ENCODE peak calls at places on chromosomes 4 and X, in four cellular contexts. E is A549, O is neural crest cell, A is stomach. U is an unnamed sample.

GRCh38 chrX:9482408-9482807 is 17.6 kb downstream of the TBL1X start:
- DNase-seq in E (no peak), O (no peak), A (no peak), U (no peak)

GRCh38 chrX:46770006-46770816 is 11.3 kb upstream of the SLC9A7 start:
- DNase-seq in O (no peak), E (no peak), A (no peak), U (no peak)

GRCh38 chr4:117621673-117622072 is 412.6 kb upstream of the NDST3 start:
- DNase-seq in E (no peak), A (no peak), O (no peak), U (no peak)

GRCh38 chrX:18931972-18932371 is 51.9 kb downstream of the PHKA2 start:
- DNase-seq in O (no peak), A (no peak), E (peak), U (no peak)

GRCh38 chrX:128436397-128437103 is 384.3 kb upstream of the ACTRT1 start:
- DNase-seq in E (no peak), A (no peak), O (no peak), U (no peak)

GRCh38 chr4:38678078-38678477 is 14.1 kb downstream of the KLF3 start:
- DNase-seq in E (no peak), O (no peak), A (no peak), U (no peak)

GRCh38 chrX:148698221-148698620 is 197.8 kb downstream of the AFF2 start:
- DNase-seq in A (no peak), E (no peak), O (no peak), U (no peak)

GRCh38 chr4:183852910-183853555 is 52.1 kb upstream of the STOX2 start:
- DNase-seq in A (no peak), O (no peak), E (no peak), U (no peak)

GRCh38 chrX:40201486-40201885 is 103.7 kb upstream of the BCOR start:
- DNase-seq in E (no peak), O (no peak), A (no peak), U (no peak)

GRCh38 chr4:8837181-8837811 is 34.3 kb downstream of the HMX1 start:
- DNase-seq in E (no peak), O (no peak), A (no peak), U (no peak)

GRCh38 chrX:26376037-26376708 is 160.2 kb downstream of the MAGEB5 start:
- DNase-seq in A (no peak), E (no peak), O (no peak), U (no peak)

GRCh38 chr4:86661418-86661817 is 67.3 kb downstream of the PTPN13 start:
- DNase-seq in E (no peak), A (no peak), O (no peak), U (no peak)

GRCh38 chr4:120348521-120348920 is 281.9 kb upstream of the MAD2L1 start:
- DNase-seq in A (no peak), E (no peak), O (no peak), U (no peak)

GRCh38 chr4:54217642-54218486 is 11.2 kb upstream of the PDGFRA start:
- DNase-seq in O (peak), E (peak), A (peak), U (no peak)

GRCh38 chr4:122009524-122009923 is 57.7 kb upstream of the TRPC3 start:
- DNase-seq in A (no peak), O (no peak), E (no peak), U (no peak)

GRCh38 chrX:10173331-10173900 is 16.6 kb downstream of the CLCN4 start:
- DNase-seq in O (no peak), A (peak), E (no peak), U (peak)

GRCh38 chr4:37960098-37960497 is at the start of gene PTTG2:
- DNase-seq in E (no peak), A (no peak), O (no peak), U (no peak)

GRCh38 chrX:10579018-10579752 is 41.2 kb downstream of the MID1 start:
- DNase-seq in A (no peak), E (peak), O (no peak), U (no peak)

GRCh38 chrX:29275928-29276327 is 688.7 kb downstream of the IL1RAPL1 start:
- DNase-seq in E (no peak), O (no peak), A (no peak), U (no peak)

GRCh38 chr4:7649741-7650531 is 215.2 kb upstream of the PSAPL1 start:
- DNase-seq in A (no peak), O (no peak), E (no peak), U (no peak)
- TF ChIP-seq CTCF in A (no peak), O (no peak), E (no peak), U (no peak)

DNA sequence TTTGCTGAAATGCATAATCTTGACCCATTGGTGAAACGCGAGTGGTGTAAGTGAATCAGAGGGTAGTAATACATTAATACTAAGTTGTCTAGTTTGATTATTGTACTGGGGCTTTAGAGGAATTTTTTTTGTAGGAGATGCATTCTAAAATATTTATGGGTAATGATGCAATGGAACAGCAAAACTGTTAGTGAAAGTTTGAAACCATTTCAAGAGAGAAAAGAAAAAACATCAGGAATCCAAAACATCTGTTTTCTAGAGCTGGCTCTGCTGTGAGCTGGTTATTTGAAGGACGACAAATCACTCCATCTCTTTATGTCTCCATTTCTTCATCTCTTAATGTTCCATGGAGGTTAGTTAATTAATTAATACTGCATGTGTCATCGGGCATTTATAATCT is 351.9 kb upstream of the FAT1 start:
- DNase-seq in A (no peak), E (no peak), O (no peak), U (no peak)
- TF ChIP-seq CTCF in A (no peak), E (no peak), O (no peak), U (no peak)

GRCh38 chr4:156377036-156377700 is 423.5 kb upstream of the CTSO start:
- DNase-seq in A (no peak), E (no peak), O (no peak), U (no peak)

GRCh38 chr4:156374069-156374468 is 420.4 kb upstream of the CTSO start:
- DNase-seq in E (no peak), A (no peak), O (no peak), U (no peak)

GRCh38 chr4:156374894-156375293 is 421.2 kb upstream of the CTSO start:
- DNase-seq in A (no peak), E (no peak), O (no peak), U (no peak)

DNA sequence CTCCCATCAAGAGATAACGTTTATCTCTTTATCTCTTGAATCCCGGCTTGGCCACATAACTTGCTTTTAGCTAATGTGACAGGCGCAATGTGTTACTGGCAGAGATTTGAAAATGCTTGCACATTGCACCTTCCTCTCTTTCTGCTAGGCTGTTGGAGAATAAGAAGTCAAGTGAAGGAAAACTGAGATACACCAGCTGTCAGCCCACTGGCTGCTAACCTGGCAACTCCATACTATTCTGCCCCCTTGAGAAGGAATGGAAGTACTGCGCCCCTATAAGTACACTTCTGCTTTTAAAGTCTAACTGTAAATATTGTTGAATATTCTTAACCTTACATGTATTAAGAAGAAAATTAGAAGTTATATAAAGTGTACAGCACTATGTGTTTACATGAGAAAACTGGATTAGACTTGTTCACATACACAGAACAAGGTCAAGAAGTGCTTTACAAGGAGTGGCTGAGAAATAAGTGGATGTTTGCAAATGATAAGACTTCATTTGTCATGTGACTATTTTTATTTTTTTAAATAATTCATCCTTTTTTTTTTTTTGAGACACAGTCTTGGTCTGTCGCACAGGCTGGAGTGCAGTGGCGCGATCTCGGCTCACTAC is 424.5 kb upstream of the CTSO start:
- DNase-seq in O (no peak), A (no peak), E (peak), U (no peak)
- TF ChIP-seq CTCF in O (peak), A (no peak), E (peak), U (peak)

GRCh38 chrX:104762641-104763040 is 196.6 kb downstream of the IL1RAPL2 start:
- DNase-seq in O (no peak), A (no peak), E (no peak), U (no peak)
- TF ChIP-seq CTCF in O (no peak), A (no peak), E (no peak), U (no peak)

GRCh38 chr4:178602833-178603232 is 1160.6 kb upstream of the AGA start:
- DNase-seq in O (no peak), E (no peak), A (no peak), U (no peak)

GRCh38 chr4:178598672-178599071 is 1156.4 kb upstream of the AGA start:
- DNase-seq in O (no peak), A (no peak), E (no peak), U (no peak)

GRCh38 chr4:178599521-178599920 is 1157.3 kb upstream of the AGA start:
- DNase-seq in O (no peak), A (no peak), E (peak), U (no peak)
- TF ChIP-seq CTCF in O (peak), A (no peak), E (peak), U (no peak)

GRCh38 chrX:63050225-63050624 is 300.9 kb downstream of the SPIN4 start:
- DNase-seq in E (peak), O (no peak), A (no peak), U (no peak)
- TF ChIP-seq CTCF in E (no peak), O (no peak), A (no peak), U (peak)

GRCh38 chr4:84479663-84480062 is 19.4 kb downstream of the NKX6-1 start:
- DNase-seq in A (no peak), O (no peak), E (no peak), U (no peak)
- TF ChIP-seq CTCF in A (no peak), O (no peak), E (no peak), U (no peak)

GRCh38 chrX:85288992-85289723 is 45.4 kb downstream of the ZNF711 start:
- DNase-seq in E (no peak), A (no peak), O (no peak), U (no peak)
- TF ChIP-seq CTCF in E (no peak), A (no peak), O (no peak), U (no peak)

DNA sequence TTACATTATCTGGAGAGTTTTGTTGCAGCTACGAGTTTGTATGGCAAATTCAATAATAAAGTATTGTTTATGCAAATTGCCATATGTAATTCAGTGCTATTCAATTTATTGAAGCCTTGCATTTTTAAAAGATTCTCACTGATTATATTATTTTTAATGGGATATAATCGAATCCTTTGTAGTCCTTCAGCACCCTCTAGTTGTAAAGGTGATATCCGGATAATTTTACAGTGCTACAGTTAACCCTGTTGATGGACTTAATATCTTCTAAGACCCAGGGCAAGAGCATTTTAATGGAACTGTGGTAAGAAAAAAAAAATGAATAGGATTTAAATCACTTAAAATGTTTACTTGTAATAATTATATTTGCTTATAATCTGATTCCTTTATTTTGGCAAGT is 48.5 kb upstream of the GRIA2 start:
- DNase-seq in E (peak), A (no peak), O (no peak), U (no peak)
- TF ChIP-seq CTCF in E (peak), A (no peak), O (no peak), U (no peak)

GRCh38 chrX:49880668-49881067 is 1.4 kb downstream of the USP27X start:
- DNase-seq in A (no peak), E (no peak), O (no peak), U (no peak)
- TF ChIP-seq CTCF in A (no peak), E (no peak), O (no peak), U (no peak)